ENCODE peak calls at places on chromosome 12, in four cellular contexts. G is CD4-positive, alpha-beta T cell; P is activated naive CD4-positive, alpha-beta T cell; J is cardiac fibroblast. I is an unnamed sample.

GRCh38 chr12:32036477-32037263 is 70.0 kb upstream of the BICD1 start:
- DNase-seq in P (no peak), J (no peak), G (no peak), I (no peak)

GRCh38 chr12:93827179-93827578 is 150.0 kb downstream of the CRADD start:
- DNase-seq in P (no peak), J (no peak), G (no peak), I (no peak)

GRCh38 chr12:103423061-103423473 is 72.7 kb downstream of the C12orf42 start:
- DNase-seq in J (no peak), P (no peak), G (no peak), I (no peak)

GRCh38 chr12:67630373-67631088 is 18.0 kb upstream of the DYRK2 start:
- DNase-seq in P (peak; percentile 27), G (peak; percentile 75), J (no peak), I (no peak)

GRCh38 chr12:64039285-64039871 is 182.7 kb downstream of the KICS2 start:
- DNase-seq in J (peak; percentile 60), G (no peak), P (no peak), I (no peak)

GRCh38 chr12:48331389-48331788 is 19.3 kb downstream of the ZNF641 start:
- DNase-seq in G (no peak), J (no peak), P (no peak), I (no peak)

GRCh38 chr12:31482816-31483215 is 108.1 kb downstream of the DENND5B start:
- DNase-seq in P (no peak), G (no peak), J (peak; percentile 48), I (no peak)

GRCh38 chr12:23655112-23655511 is 294.4 kb downstream of the SOX5 start:
- DNase-seq in P (no peak), G (no peak), J (no peak), I (no peak)

GRCh38 chr12:53208435-53208834 is 1.4 kb upstream of the ITGB7 start:
- DNase-seq in J (no peak), G (no peak), P (no peak), I (no peak)

GRCh38 chr12:3304436-3305135 is 186.4 kb upstream of the PRMT8 start:
- DNase-seq in G (no peak), J (peak; percentile 88), P (no peak), I (no peak)

GRCh38 chr12:62649412-62650116 is 182.9 kb downstream of the MON2 start:
- DNase-seq in G (no peak), P (no peak), J (no peak), I (no peak)

GRCh38 chr12:109582636-109583035 is 9.0 kb downstream of the MVK start:
- DNase-seq in J (no peak), G (no peak), P (no peak), I (no peak)

GRCh38 chr12:106647793-106648514 is 65.2 kb downstream of the RFX4 start:
- DNase-seq in G (no peak), J (no peak), P (no peak), I (no peak)

GRCh38 chr12:2198542-2198941 is 145.8 kb downstream of the CACNA1C start:
- DNase-seq in P (no peak), J (no peak), G (no peak), I (no peak)

GRCh38 chr12:130835011-130835410 is 4.0 kb downstream of the STX2 start:
- DNase-seq in G (no peak), J (no peak), P (no peak), I (no peak)

GRCh38 chr12:20404576-20405346 is 36.4 kb downstream of the PDE3A start:
- DNase-seq in G (no peak), P (no peak), J (peak; percentile 74), I (no peak)